ENCODE peak calls at places on chromosomes 11 and 22, in five cellular contexts. R is adrenal gland, J is left lung, T is GM06990, K is lower leg skin. E is an unnamed sample.

GRCh38 chr11:9096427-9096826 is 5.0 kb upstream of the SCUBE2 start:
- DNase-seq in J (no peak), T (no peak), K (no peak), R (no peak), E (no peak)

GRCh38 chr22:22687638-22688500 is 43.5 kb downstream of the GGTLC2 start:
- DNase-seq in K (no peak), T (no peak), J (no peak), R (peak; percentile 53), E (peak; percentile 39)

GRCh38 chr11:2538951-2539735 is 94.3 kb downstream of the KCNQ1 start:
- DNase-seq in R (peak; percentile 20), T (no peak), K (peak; percentile 73), J (peak; percentile 19), E (no peak)

GRCh38 chr11:75654314-75654713 is 14.5 kb downstream of the MAP6 start:
- DNase-seq in K (no peak), J (no peak), T (no peak), R (no peak), E (peak; percentile 61)

GRCh38 chr11:2885017-2885675 is 429 bp downstream of the CDKN1C start:
- DNase-seq in T (no peak), J (peak; percentile 55), K (no peak), R (no peak), E (peak; percentile 78)

GRCh38 chr11:7252683-7253213 is 1.0 kb downstream of the SYT9 start:
- DNase-seq in J (no peak), K (no peak), R (no peak), T (no peak), E (no peak)

GRCh38 chr11:115471367-115471766 is 32.8 kb downstream of the CADM1 start:
- DNase-seq in R (no peak), J (peak; percentile 44), K (no peak), T (peak; percentile 6), E (peak; percentile 9)

GRCh38 chr22:25201557-25202273 is 2.1 kb downstream of the CRYBB3 start:
- DNase-seq in R (no peak), T (no peak), J (no peak), K (no peak), E (no peak)

GRCh38 chr11:9827700-9828099 is 163.8 kb downstream of the SWAP70 start:
- DNase-seq in K (no peak), T (no peak), R (no peak), J (no peak), E (no peak)

GRCh38 chr11:60970369-60970774 is 1.1 kb upstream of the CD6 start:
- DNase-seq in T (peak; percentile 62), J (peak; percentile 69), K (no peak), R (peak; percentile 42), E (peak; percentile 80)

GRCh38 chr22:18013436-18013835 is 10.9 kb downstream of the MICAL3 start:
- DNase-seq in R (no peak), K (peak; percentile 23), T (no peak), J (no peak), E (no peak)

GRCh38 chr11:30285416-30286121 is 37.3 kb upstream of the ARL14EP start:
- DNase-seq in J (no peak), T (no peak), K (no peak), R (no peak), E (no peak)

GRCh38 chr11:15157181-15157580 is 42.5 kb downstream of the INSC start:
- DNase-seq in R (no peak), J (no peak), T (no peak), K (no peak), E (no peak)

GRCh38 chr11:34595391-34595790 is 25.5 kb upstream of the EHF start:
- DNase-seq in R (no peak), J (no peak), K (no peak), T (no peak), E (no peak)

GRCh38 chr11:72333657-72334056 is 89.7 kb upstream of the PHOX2A start:
- DNase-seq in T (no peak), J (no peak), R (no peak), K (no peak), E (no peak)

GRCh38 chr11:130315354-130315970 is 745 bp upstream of the ZBTB44 start:
- DNase-seq in T (peak; percentile 75), K (peak; percentile 87), R (peak; percentile 25), J (peak; percentile 56), E (peak; percentile 75)

GRCh38 chr11:9285850-9286587 is 20.9 kb upstream of the DENND5A start:
- DNase-seq in R (no peak), K (no peak), T (no peak), J (no peak), E (no peak)

GRCh38 chr11:31089117-31089516 is 280.4 kb downstream of the DCDC1 start:
- DNase-seq in J (no peak), T (no peak), R (no peak), K (no peak), E (no peak)

GRCh38 chr11:65427691-65428577 is 5.3 kb downstream of the NEAT1 start:
- DNase-seq in J (peak; percentile 53), K (peak; percentile 87), R (peak; percentile 74), T (no peak), E (no peak)

GRCh38 chr11:61537326-61537725 is 28.8 kb downstream of the LRRC10B start:
- DNase-seq in J (no peak), K (no peak), R (no peak), T (no peak), E (no peak)

GRCh38 chr11:131710511-131710910 is 340.1 kb downstream of the NTM start:
- DNase-seq in J (no peak), T (no peak), K (no peak), R (no peak), E (no peak)

GRCh38 chr11:94880216-94880615 is 93.1 kb downstream of the CWC15 start:
- DNase-seq in K (no peak), R (no peak), J (no peak), T (no peak), E (no peak)

GRCh38 chr22:19117111-19117512 is 5.1 kb downstream of the DGCR2 start:
- DNase-seq in J (no peak), T (no peak), K (no peak), R (no peak), E (no peak)

GRCh38 chr11:110710520-110711381 is 1.5 kb downstream of the ARHGAP20 start:
- DNase-seq in K (peak; percentile 90), R (peak; percentile 76), J (peak; percentile 45), T (peak; percentile 1), E (peak; percentile 31)

GRCh38 chr11:12683857-12684256 is 9.6 kb downstream of the TEAD1 start:
- DNase-seq in R (no peak), J (no peak), K (no peak), T (no peak), E (no peak)

GRCh38 chr11:128903248-128904041 is 12.3 kb downstream of the KCNJ5 start:
- DNase-seq in K (no peak), R (peak; percentile 60), J (peak; percentile 71), T (no peak), E (no peak)

GRCh38 chr11:105168457-105168856 is 28.9 kb upstream of the CARD18 start:
- DNase-seq in K (no peak), R (no peak), J (no peak), T (no peak), E (no peak)

GRCh38 chr11:107785401-107785800 is 73.2 kb downstream of the SLC35F2 start:
- DNase-seq in T (no peak), R (no peak), K (no peak), J (no peak), E (no peak)

GRCh38 chr11:35553021-35553420 is 27.6 kb upstream of the PAMR1 start:
- DNase-seq in K (no peak), R (no peak), T (no peak), J (no peak), E (no peak)

GRCh38 chr11:114190630-114191029 is 105.6 kb upstream of the NNMT start:
- DNase-seq in R (no peak), K (no peak), J (no peak), T (no peak), E (no peak)

GRCh38 chr11:125074511-125075241 is 11.6 kb downstream of the SLC37A2 start:
- DNase-seq in T (no peak), R (peak; percentile 22), K (peak; percentile 72), J (no peak), E (no peak)

GRCh38 chr11:15106201-15106965 is 8.3 kb upstream of the INSC start:
- DNase-seq in T (no peak), K (no peak), J (no peak), R (no peak), E (no peak)

DNA sequence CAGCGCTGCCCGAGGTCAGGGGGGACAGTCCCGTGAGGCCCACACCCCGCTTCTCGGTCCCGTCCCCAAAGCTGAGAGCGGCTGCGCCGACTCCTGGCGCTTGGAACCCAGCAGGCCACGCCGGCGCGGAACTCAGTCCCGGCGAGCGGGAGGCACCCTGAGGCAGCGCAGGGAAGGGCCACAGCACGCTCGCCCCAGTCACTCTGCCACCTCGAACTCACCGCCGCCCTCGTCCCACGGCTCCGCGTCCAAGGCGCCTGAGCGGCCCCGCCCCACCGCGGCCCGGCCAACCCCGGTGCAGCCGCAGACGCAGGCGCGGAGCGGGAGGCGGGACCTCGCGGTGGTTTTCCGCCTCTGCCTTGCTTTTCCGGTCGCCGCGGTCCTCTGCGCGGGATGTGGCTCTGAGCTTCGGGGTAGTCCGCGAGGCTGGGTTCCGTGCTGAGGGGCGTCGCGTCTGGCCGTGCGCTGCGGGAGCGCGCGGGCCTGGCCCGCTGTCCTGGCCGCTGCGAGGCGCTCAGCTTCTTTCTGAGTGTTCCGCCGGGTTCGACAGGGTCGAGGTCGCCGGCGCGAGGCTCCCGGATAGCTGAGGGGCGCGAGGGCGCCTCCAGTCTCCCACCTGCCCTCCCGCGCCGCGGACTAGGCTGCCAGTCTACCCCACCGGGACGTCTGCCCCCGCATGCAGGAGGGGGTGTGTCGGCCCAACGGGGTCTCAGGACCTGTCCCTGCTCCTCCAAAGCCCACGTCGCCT is at the start of gene CDPF1:
- DNase-seq in R (peak; percentile 87), J (peak; percentile 92), K (peak; percentile 98), T (peak; percentile 95), E (peak; percentile 98)
- TF ChIP-seq CTCF in R (no peak), J (no peak), K (no peak), T (no peak), E (no peak)

GRCh38 chr11:79173615-79174014 is 267.2 kb downstream of the TENM4 start:
- DNase-seq in K (no peak), R (no peak), J (no peak), T (no peak), E (no peak)
- TF ChIP-seq CTCF in K (no peak), R (no peak), J (no peak), T (no peak), E (no peak)

DNA sequence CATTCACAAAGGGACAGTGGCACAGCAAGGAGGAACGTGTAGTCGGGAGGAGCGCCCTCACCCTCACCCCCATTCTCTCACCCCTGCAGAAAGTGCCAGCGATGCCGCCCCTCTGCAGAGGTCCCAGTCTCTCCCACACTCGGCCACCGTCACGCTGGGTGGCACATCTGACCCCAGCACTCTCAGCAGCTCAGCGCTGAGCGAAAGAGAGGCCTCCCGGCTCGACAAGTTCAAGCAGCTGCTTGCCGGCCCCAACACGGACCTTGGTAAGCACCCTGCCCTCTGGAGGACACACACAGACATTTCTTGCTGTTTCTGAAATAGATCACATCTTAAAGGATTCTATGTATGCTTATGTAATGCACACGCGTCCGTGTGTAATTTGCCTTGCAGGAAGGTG is 34.9 kb downstream of the TBC1D22A start:
- DNase-seq in J (no peak), R (no peak), T (no peak), K (peak; percentile 86), E (no peak)
- TF ChIP-seq CTCF in J (no peak), R (no peak), T (peak; percentile 19), K (no peak), E (no peak)

DNA sequence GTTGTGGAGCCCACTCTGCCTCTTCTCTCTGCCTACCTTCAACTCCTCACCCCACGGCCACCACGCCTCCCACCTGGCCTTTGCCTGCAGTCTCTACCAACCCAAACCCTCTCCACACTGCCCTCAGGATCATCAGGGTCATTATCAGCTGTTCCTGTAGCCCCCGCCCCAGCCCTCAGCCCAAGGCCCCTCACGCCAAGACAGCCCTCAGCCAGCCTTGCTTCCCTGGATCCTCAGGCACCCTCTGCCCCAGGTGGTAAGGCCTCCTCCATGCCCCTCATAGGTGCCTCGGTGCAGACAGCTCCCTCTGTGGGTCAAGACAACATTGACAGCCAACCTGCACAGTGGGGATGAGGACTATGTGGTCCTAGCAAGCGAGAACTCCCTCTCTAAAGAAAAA is 1.7 kb downstream of the SBF1 start:
- DNase-seq in K (no peak), T (no peak), R (no peak), J (no peak), E (no peak)
- TF ChIP-seq CTCF in K (no peak), T (peak; percentile 74), R (no peak), J (no peak), E (peak; percentile 36)